ENCODE peak calls at places on chromosome 1, in eight cellular contexts. K is AG09319, W is transverse colon, N is choroid plexus epithelial cell, L is neural progenitor cell, J is dorsolateral prefrontal cortex, G is fibroblast of lung, S is GM23338. Q is an unnamed sample.

GRCh38 chr1:102434421-102434820 is 437.7 kb upstream of the OLFM3 start:
- DNase-seq in K (no peak), W (no peak), N (peak), L (peak), J (no peak), G (no peak), S (peak), Q (peak)

GRCh38 chr1:213914351-213914750 is 73.4 kb upstream of the PROX1 start:
- DNase-seq in K (no peak), W (no peak), N (no peak), L (no peak), J (no peak), G (no peak), S (peak), Q (no peak)

GRCh38 chr1:150322310-150322709 is 977 bp downstream of the PRPF3 start:
- DNase-seq in K (no peak), W (no peak), N (peak), L (no peak), J (no peak), G (peak), S (no peak), Q (peak)

GRCh38 chr1:184838374-184838995 is 83.8 kb upstream of the EDEM3 start:
- DNase-seq in K (peak), W (peak), N (peak), L (no peak), J (peak), G (peak), S (no peak), Q (peak)

GRCh38 chr1:111801071-111801850 is 45.6 kb downstream of the DDX20 start:
- DNase-seq in K (no peak), W (no peak), N (no peak), L (peak), J (no peak), G (no peak), S (peak), Q (no peak)

GRCh38 chr1:193448682-193449461 is 262.5 kb upstream of the B3GALT2 start:
- DNase-seq in K (no peak), W (no peak), N (peak), L (no peak), J (no peak), G (no peak), S (no peak), Q (no peak)

GRCh38 chr1:167121375-167122120 is 27.7 kb downstream of the STYXL2 start:
- DNase-seq in K (no peak), W (peak), N (peak), L (peak), J (peak), G (peak), S (peak), Q (no peak)

GRCh38 chr1:2312589-2313301 is 78.6 kb downstream of the MORN1 start:
- DNase-seq in K (no peak), W (peak), N (no peak), L (no peak), J (no peak), G (no peak), S (no peak), Q (no peak)

GRCh38 chr1:46423574-46424240 is 29.6 kb downstream of the FAAH start:
- DNase-seq in K (no peak), W (no peak), N (no peak), L (no peak), J (no peak), G (no peak), S (no peak), Q (no peak)

GRCh38 chr1:185439727-185440415 is 122.8 kb upstream of the IVNS1ABP start:
- DNase-seq in K (no peak), W (no peak), N (peak), L (no peak), J (no peak), G (no peak), S (no peak), Q (peak)

GRCh38 chr1:153343040-153343681 is 5.5 kb downstream of the PGLYRP4 start:
- DNase-seq in K (no peak), W (no peak), N (no peak), L (no peak), J (no peak), G (no peak), S (no peak), Q (no peak)

DNA sequence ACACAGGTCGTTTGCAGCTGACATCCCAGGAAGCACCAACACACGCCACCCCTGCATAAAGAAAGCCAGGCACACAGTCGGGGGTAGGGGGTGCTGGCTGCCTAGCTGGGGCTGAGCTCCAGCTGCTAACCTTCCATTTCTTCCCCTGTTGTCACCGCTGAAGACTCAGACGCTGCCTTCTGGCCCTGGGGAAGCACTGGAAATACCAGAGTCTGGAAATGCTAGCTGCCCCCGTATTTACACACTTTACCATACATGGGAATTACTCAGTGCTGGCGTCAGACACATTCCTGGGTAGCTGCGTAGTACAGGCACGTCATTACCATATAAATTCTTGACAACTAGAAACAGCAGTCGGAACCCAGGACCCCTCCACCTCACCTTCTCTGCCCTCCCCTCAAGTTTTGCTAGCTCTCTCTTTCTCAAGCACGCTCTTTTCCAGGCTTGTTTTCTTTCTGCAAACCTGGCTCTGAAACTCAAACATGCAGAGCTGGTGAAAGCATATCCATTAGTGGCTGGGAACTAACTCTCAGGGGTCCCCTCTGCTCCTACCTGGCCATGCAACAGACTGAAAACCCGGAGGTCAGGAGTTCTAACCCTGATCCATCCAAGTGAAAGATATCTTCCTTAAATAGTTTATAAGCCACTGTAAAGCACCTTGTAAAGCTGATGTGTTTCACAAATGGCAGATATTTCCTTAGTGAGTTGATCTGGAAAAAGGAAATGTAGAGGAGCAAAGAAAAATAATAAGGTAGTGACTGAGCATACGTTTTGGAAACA is 3.3 kb downstream of the CSRP1 start:
- DNase-seq in K (peak), W (peak), N (peak), L (peak), J (no peak), G (peak), S (peak), Q (peak)
- TF ChIP-seq CTCF in K (no peak), W (no peak), N (peak), L (no peak), J (no peak), G (no peak), S (no peak), Q (no peak)

DNA sequence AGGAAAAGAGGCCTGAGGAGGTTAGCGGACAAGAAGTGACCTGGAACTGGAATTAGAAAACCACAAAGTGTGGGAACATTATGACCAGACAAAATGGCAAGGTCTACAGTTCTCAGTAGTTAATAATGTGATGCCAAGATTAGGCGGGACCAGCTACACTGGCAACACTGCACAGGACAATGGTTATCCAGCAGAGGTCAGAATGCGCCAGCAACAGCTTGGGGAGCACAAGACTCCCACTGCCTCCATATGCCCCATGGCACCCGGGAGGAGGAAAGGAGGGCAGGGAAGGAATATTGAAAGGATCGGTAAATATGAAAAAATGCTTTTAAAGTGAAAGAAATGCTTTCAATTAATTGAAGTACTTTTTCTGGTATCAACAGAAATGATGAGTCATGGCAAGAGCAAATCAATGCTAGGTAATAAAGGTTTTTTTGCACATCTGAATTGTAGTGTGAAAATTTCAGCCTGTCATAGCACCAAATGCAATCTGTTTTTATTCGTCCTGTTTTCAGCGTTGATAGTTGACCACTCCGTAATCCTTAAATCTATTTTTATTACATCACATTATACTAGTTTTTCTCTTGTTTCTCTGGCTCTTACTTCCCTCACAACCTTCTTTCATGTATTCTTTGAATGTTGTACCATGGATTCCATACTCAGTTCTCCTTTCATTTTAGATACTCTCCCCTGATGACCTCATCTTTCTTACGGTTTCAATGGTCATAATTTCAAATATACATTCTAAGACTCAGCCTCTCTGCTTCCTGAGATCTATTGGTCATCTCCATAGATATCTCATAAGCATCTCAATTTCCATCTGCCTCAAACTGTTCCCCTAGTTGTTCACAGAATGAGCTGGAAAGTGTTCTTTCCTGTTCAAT is 30.7 kb downstream of the VCAM1 start:
- DNase-seq in K (no peak), W (no peak), N (no peak), L (no peak), J (no peak), G (no peak), S (peak), Q (no peak)
- TF ChIP-seq CTCF in K (no peak), W (no peak), N (no peak), L (no peak), J (no peak), G (no peak), S (peak), Q (no peak)

GRCh38 chr1:92065042-92065441 is 10.2 kb downstream of the SETSIP start:
- DNase-seq in K (no peak), W (no peak), N (peak), L (no peak), J (no peak), G (no peak), S (peak), Q (no peak)
- TF ChIP-seq CTCF in K (no peak), W (no peak), N (no peak), L (peak), J (no peak), G (no peak), S (peak), Q (peak)

GRCh38 chr1:222750651-222751050 is 13.6 kb downstream of the FAM177B start:
- DNase-seq in K (no peak), W (no peak), N (no peak), L (no peak), J (no peak), G (no peak), S (no peak), Q (no peak)

GRCh38 chr1:222754386-222755139 is 17.6 kb downstream of the FAM177B start:
- DNase-seq in K (peak), W (peak), N (peak), L (no peak), J (peak), G (peak), S (no peak), Q (peak)

DNA sequence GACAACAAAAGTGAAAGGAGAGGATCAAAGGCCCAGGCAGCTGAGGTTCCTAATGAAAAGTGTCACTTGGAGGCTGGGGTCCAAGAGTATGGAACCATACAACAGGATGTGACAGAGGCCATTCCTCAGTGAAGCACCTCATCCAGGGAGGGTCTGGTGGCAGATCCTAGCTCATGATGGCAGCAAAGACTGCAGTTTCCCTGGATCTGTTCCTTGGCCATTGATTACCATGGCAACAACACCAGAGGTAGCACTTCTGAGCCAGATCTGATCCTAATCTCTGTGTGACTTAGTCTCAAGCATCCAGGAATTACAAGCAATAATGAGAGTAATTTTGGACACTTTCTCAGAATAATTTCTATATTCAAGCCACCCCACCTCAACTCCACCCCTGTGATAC is 12.9 kb downstream of the FAM177B start:
- DNase-seq in K (no peak), W (no peak), N (no peak), L (peak), J (no peak), G (no peak), S (peak), Q (no peak)
- TF ChIP-seq CTCF in K (no peak), W (no peak), N (no peak), L (peak), J (no peak), G (no peak), S (peak), Q (no peak)

GRCh38 chr1:52825868-52826267 is 16.7 kb upstream of the ZYG11A start:
- DNase-seq in K (no peak), W (no peak), N (peak), L (no peak), J (no peak), G (peak), S (peak), Q (peak)
- TF ChIP-seq CTCF in K (no peak), W (no peak), N (peak), L (peak), J (no peak), G (peak), S (peak), Q (peak)

Q was measured in fibroblast of pulmonary artery.